ENCODE peak calls at places on chromosomes 12 and 14, in six cellular contexts. L, U, V, K, B and H are unnamed samples.

GRCh38 chr14:103121161-103121845 is 2.0 kb upstream of the TNFAIP2 start:
- DNase-seq in B (peak), L (no peak), K (no peak), U (peak), V (no peak), H (no peak)

GRCh38 chr14:68676511-68676943 is 116.3 kb downstream of the ZFP36L1 start:
- DNase-seq in U (peak), B (no peak), K (no peak), V (no peak), L (no peak), H (no peak)

GRCh38 chr12:99111600-99111999 is 466.5 kb downstream of the APAF1 start:
- DNase-seq in V (no peak), B (no peak), K (no peak), L (no peak), U (no peak), H (no peak)

GRCh38 chr14:24339284-24340151 is at the start of gene RIPK3:
- DNase-seq in K (peak), U (no peak), V (peak), L (peak), B (no peak), H (no peak)

GRCh38 chr12:120757949-120758348 is 32.3 kb downstream of the ACADS start:
- DNase-seq in K (no peak), U (no peak), B (no peak), L (no peak), V (no peak), H (no peak)

GRCh38 chr14:54489731-54490447 is 1.1 kb upstream of the GMFB start:
- DNase-seq in K (no peak), U (no peak), V (no peak), L (no peak), B (no peak), H (no peak)

GRCh38 chr12:57738661-57739237 is at the start of gene AGAP2:
- DNase-seq in L (no peak), B (no peak), K (no peak), V (no peak), U (no peak), H (peak)

GRCh38 chr14:50060871-50061663 is 55.3 kb downstream of the VCPKMT start:
- DNase-seq in V (peak), B (peak), K (no peak), U (peak), L (no peak), H (peak)

GRCh38 chr12:18794000-18794399 is 56.1 kb downstream of the CAPZA3 start:
- DNase-seq in K (no peak), U (no peak), L (no peak), V (no peak), B (no peak), H (no peak)

GRCh38 chr12:125131958-125132357 is 66.7 kb downstream of the AACS start:
- DNase-seq in L (no peak), B (no peak), V (no peak), U (no peak), K (no peak), H (no peak)

GRCh38 chr12:12890815-12891645 is at the start of gene GPRC5A:
- DNase-seq in V (peak), B (peak), K (peak), L (no peak), U (peak), H (peak)

GRCh38 chr12:86723326-86723725 is 467.1 kb upstream of the MGAT4C start:
- DNase-seq in L (no peak), K (no peak), V (no peak), B (no peak), U (no peak), H (no peak)

GRCh38 chr12:5220835-5221234 is 177.2 kb downstream of the KCNA5 start:
- DNase-seq in B (no peak), U (no peak), V (no peak), L (no peak), K (no peak), H (no peak)

GRCh38 chr12:12017798-12018197 is 52.9 kb upstream of the BCL2L14 start:
- DNase-seq in K (no peak), L (no peak), U (no peak), B (no peak), V (no peak), H (no peak)

GRCh38 chr14:80906946-80907345 is 34.6 kb downstream of the CEP128 start:
- DNase-seq in K (no peak), L (no peak), V (no peak), U (no peak), B (no peak), H (no peak)

GRCh38 chr14:88793259-88793625 is 489 bp upstream of the EML5 start:
- DNase-seq in V (no peak), L (no peak), U (no peak), B (no peak), K (no peak), H (peak)

GRCh38 chr14:49173765-49174373 is 412.3 kb downstream of the RPS29 start:
- DNase-seq in L (peak), K (no peak), V (peak), U (no peak), B (peak), H (peak)

GRCh38 chr12:98644433-98644711 is 216 bp downstream of the IKBIP start:
- DNase-seq in K (no peak), L (no peak), B (peak), V (peak), U (no peak), H (no peak)

GRCh38 chr12:131091976-131092691 is 138.4 kb downstream of the ADGRD1 start:
- DNase-seq in L (peak), K (peak), V (peak), U (no peak), B (no peak), H (peak)

GRCh38 chr12:49000346-49000745 is 1.2 kb upstream of the DDN start:
- DNase-seq in K (no peak), B (no peak), U (no peak), V (no peak), L (no peak), H (no peak)

GRCh38 chr14:99609245-99610117 is 5.5 kb upstream of the CCDC85C start:
- DNase-seq in L (no peak), V (peak), B (peak), K (no peak), U (no peak), H (no peak)

GRCh38 chr12:107404981-107405380 is 280.6 kb upstream of the PWP1 start:
- DNase-seq in L (no peak), U (no peak), B (peak), K (no peak), V (no peak), H (peak)

GRCh38 chr14:65440230-65440629 is 27.7 kb downstream of the FUT8 start:
- DNase-seq in U (no peak), K (no peak), V (no peak), B (no peak), L (no peak), H (no peak)

GRCh38 chr14:93531644-93532043 is 100.9 kb downstream of the UNC79 start:
- DNase-seq in B (no peak), L (no peak), U (no peak), K (no peak), V (no peak), H (no peak)

GRCh38 chr12:116955382-116956021 is 44.8 kb downstream of the FBXW8 start:
- DNase-seq in L (no peak), V (peak), B (peak), K (no peak), U (no peak), H (no peak)

GRCh38 chr12:49939307-49939706 is 11.2 kb upstream of the AQP2 start:
- DNase-seq in B (no peak), K (no peak), L (no peak), V (no peak), U (no peak), H (peak)

GRCh38 chr14:103621860-103622259 is 7.2 kb upstream of the KLC1 start:
- DNase-seq in U (no peak), K (no peak), L (no peak), B (no peak), V (no peak), H (no peak)

GRCh38 chr12:95283371-95283770 is 65.8 kb downstream of the VEZT start:
- DNase-seq in K (no peak), U (no peak), V (no peak), B (no peak), L (no peak), H (no peak)

GRCh38 chr12:15719230-15719629 is 70.0 kb downstream of the EPS8 start:
- DNase-seq in U (no peak), L (no peak), K (no peak), V (no peak), B (no peak), H (no peak)

GRCh38 chr14:51595831-51596472 is 55.8 kb upstream of the FRMD6 start:
- DNase-seq in K (no peak), U (no peak), V (no peak), L (no peak), B (no peak), H (no peak)

GRCh38 chr12:2834581-2835491 is at the start of gene NRIP2:
- DNase-seq in K (no peak), V (peak), U (peak), L (no peak), B (no peak), H (peak)

GRCh38 chr12:76143343-76144252 is 59.1 kb upstream of the NAP1L1 start:
- DNase-seq in K (no peak), V (no peak), L (peak), B (no peak), U (no peak), H (no peak)

GRCh38 chr12:54641554-54641953 is 6.6 kb downstream of the DCD start:
- DNase-seq in K (no peak), U (no peak), B (no peak), V (no peak), L (no peak), H (no peak)

GRCh38 chr12:56694161-56694560 is 6.1 kb upstream of the PTGES3 start:
- DNase-seq in B (no peak), K (no peak), U (no peak), V (no peak), L (no peak), H (no peak)

GRCh38 chr14:68217891-68218290 is 398.3 kb downstream of the RAD51B start:
- DNase-seq in L (no peak), V (no peak), U (no peak), B (no peak), K (no peak), H (no peak)

GRCh38 chr12:44375694-44376093 is 500.4 kb downstream of the NELL2 start:
- DNase-seq in B (no peak), L (no peak), V (no peak), K (no peak), U (no peak), H (no peak)

GRCh38 chr12:48907243-48907642 is 18.0 kb downstream of the FKBP11 start:
- DNase-seq in B (no peak), L (no peak), U (no peak), K (no peak), V (no peak), H (no peak)

GRCh38 chr12:89524201-89525001 is at the start of gene GALNT4:
- DNase-seq in L (peak), U (peak), V (peak), B (peak), K (peak), H (peak)

GRCh38 chr12:89528434-89528833 is 2.6 kb upstream of the POC1B start:
- DNase-seq in U (no peak), B (no peak), V (no peak), L (no peak), K (no peak), H (no peak)

GRCh38 chr12:89529738-89530137 is 3.9 kb upstream of the POC1B start:
- DNase-seq in U (no peak), B (peak), K (no peak), V (no peak), L (peak), H (no peak)

GRCh38 chr12:89525002-89525823 is 617 bp upstream of the GALNT4 start:
- DNase-seq in V (peak), U (peak), B (peak), L (no peak), K (no peak), H (peak)

GRCh38 chr12:89525824-89526770 is at the start of gene POC1B:
- DNase-seq in B (peak), V (peak), U (peak), L (peak), K (peak), H (peak)
- TF ChIP-seq POLR2A in B (peak), V (peak), U (peak), L (peak), K (no peak), H (no peak)

DNA sequence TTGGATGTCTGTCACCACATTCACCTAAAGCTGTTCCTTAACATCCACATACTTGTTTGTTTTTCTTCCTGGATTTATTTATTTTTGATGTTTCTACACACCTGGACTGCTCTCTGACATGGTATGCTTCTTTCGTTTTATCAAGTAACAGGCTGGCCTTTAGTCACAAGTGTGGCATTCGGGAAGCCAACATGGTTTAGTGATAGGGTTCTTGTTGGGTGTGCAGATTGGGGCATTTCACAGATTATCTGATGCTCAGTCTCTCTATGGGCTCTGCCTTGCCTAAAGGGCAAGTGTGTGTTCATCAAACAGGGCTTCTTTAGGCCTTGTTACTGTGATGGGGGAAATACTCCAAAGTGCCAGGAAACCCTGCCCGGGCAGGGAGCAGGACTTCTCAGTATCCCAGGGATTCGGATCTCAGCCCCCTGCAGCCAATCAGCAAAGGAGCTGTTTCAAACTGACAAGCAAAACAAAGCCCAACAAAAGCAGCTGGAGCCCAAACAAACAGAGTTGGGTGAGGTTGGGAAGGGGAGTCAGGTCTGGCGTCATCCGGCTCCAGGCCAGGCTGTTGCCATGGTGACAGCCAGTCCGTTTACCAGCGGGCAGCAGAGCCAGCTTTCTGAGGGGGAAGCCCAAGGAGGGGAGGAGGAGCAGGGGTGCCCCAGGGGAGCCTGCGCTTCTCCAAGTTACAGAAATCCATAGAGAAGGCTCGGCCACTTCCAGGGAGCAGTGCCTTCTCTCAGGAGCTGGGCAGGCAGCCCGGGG is 31.8 kb downstream of the FOS start:
- DNase-seq in L (no peak), K (peak), V (peak), B (peak), U (peak), H (peak)
- TF ChIP-seq POLR2A in L (no peak), K (no peak), V (no peak), B (no peak), U (no peak), H (no peak)

GRCh38 chr14:75126121-75126544 is 715 bp downstream of the NEK9 start:
- DNase-seq in U (no peak), K (no peak), V (no peak), L (no peak), B (no peak), H (no peak)
- TF ChIP-seq POLR2A in U (no peak), K (no peak), V (no peak), L (no peak), B (no peak), H (no peak)

DNA sequence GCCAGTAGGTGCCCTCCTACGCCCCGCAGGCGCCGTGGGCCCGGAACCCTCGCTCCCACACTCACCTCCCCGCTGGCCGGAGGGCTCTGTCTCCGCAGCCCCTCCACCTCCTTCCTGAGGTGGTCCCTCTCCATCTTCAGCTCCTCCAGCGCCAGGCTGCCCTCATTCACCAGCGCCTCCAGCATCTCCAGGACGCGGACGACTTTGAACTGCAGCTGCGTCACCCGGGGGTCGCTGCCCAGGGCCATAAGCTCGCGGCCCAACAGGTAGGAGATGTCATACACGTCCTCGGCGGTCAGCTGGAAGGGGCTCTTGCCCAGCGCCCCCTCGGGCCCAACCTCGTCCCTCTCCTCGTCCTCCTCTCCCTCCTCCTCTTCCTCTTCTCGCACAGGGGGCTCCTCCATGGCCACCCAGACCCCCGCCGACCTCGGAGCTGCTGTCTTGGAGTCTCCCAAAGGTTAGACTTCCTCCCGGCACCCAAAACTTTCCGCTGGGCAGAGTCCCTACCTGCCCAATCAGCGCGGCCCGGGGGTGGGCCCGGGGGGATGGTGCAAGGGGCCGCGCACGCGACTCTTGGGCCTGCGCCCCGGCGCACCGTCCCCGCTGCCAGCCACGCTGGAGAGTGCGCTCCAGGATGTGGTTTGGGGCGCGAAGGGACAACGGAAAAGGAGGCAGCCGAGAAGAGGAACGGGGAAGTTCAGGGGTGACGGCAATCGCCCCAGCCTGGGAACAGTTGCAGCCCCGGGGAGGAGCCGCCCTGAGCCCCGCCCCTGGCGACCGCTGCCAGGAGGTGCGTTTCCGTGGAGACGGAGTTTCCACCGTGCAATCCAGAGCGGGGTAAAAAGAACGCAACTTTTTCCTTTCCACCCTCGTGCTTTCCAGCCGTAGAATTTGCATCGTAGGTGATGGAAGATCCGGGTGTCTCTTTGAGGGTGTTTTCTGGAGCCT is at the start of gene RILPL2:
- DNase-seq in K (peak), U (peak), V (peak), B (peak), L (peak), H (peak)
- TF ChIP-seq POLR2A in K (peak), U (peak), V (peak), B (peak), L (peak), H (no peak)

DNA sequence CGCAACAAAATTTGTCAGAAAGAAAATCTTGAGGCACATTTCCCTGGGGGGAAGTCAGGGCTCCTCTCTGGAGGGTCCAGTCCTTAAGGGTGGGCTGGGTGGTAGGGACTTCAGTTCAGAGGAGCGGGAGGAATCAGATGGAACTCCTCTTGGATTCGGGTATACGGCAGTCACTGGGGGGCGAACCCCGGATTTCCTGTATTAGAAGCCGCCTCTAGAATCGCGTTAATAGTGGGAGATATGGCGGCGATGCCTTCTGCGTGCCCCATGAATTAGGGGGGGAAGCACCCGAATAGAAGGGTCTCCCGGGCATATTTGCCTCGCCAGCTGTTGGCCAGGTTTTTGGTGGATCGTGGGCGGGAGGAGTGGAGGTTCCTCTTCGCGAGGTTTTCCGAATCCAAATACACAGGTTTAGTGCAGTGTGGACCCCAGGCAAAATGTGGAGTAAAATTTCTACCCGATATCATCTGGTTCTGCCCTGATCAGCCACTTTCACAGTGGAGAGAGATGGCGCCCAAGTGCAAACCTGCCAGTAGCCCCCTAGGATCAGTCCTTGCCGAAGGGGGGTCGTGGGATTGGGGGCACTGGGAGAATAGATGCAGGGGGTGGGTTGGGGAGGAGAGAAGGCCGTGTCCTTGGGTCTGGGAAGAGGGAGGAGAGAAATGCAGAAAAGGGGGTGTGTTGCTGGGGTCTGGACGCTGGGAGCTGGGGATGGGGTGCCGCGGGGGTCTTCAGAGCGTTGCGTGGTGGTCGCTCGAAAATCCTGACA is 637 bp downstream of the MEG3 start:
- DNase-seq in B (no peak), L (no peak), V (no peak), K (no peak), U (no peak), H (no peak)
- TF ChIP-seq POLR2A in B (no peak), L (no peak), V (no peak), K (no peak), U (no peak), H (no peak)

GRCh38 chr12:105706973-105707334 is 376.5 kb downstream of the C12orf75 start:
- DNase-seq in U (no peak), L (no peak), K (no peak), B (no peak), V (no peak), H (no peak)

GRCh38 chr12:105705765-105706164 is 375.3 kb downstream of the C12orf75 start:
- DNase-seq in B (peak), K (no peak), L (no peak), U (peak), V (peak), H (peak)

GRCh38 chr12:105705235-105705634 is 374.7 kb downstream of the C12orf75 start:
- DNase-seq in K (no peak), U (no peak), V (no peak), B (no peak), L (no peak), H (no peak)

GRCh38 chr12:105706321-105706972 is 376.0 kb downstream of the C12orf75 start:
- DNase-seq in V (no peak), B (no peak), K (no peak), U (no peak), L (no peak), H (no peak)

GRCh38 chr12:105704788-105705187 is 374.3 kb downstream of the C12orf75 start:
- DNase-seq in U (no peak), B (no peak), L (no peak), K (no peak), V (no peak), H (no peak)
- TF ChIP-seq POLR2A in U (no peak), B (no peak), L (no peak), K (no peak), V (no peak), H (no peak)